ENCODE peak calls at places on chromosomes 5 and 9, in ten cellular contexts. M is lower leg skin; P is HepG2; F is CD8-positive, alpha-beta T cell; G is brain microvascular endothelial cell; S is hepatocyte; E is body of pancreas; H is neural progenitor cell; Z is fibroblast of villous mesenchyme; Y is fibroblast of pulmonary artery. A is an unnamed sample.

GRCh38 chr5:125198270-125198974 is 452.0 kb upstream of the ZNF608 start:
- DNase-seq in H (peak; percentile 34), Z (peak; percentile 86), S (peak; percentile 90), E (peak; percentile 63), M (peak; percentile 38), Y (peak; percentile 83), F (no peak), G (peak; percentile 91), P (no peak), A (peak; percentile 49)

GRCh38 chr5:38752622-38753021 is 93.2 kb upstream of the OSMR start:
- DNase-seq in Z (peak; percentile 33), M (no peak), P (no peak), F (no peak), G (no peak), H (no peak), E (no peak), S (no peak), Y (no peak), A (no peak)

GRCh38 chr5:75509956-75510355 is 1.5 kb downstream of the CERT1 start:
- DNase-seq in F (no peak), S (peak; percentile 43), P (peak; percentile 12), G (peak; percentile 47), Z (peak; percentile 79), E (no peak), H (peak; percentile 5), M (peak; percentile 64), Y (peak; percentile 78), A (no peak)

GRCh38 chr5:106759152-106759551 is 911.6 kb downstream of the EFNA5 start:
- DNase-seq in H (no peak), F (no peak), E (no peak), P (no peak), G (no peak), S (no peak), Y (no peak), Z (no peak), M (no peak), A (no peak)

GRCh38 chr5:176799488-176799887 is 10.9 kb upstream of the UNC5A start:
- DNase-seq in F (no peak), H (no peak), G (no peak), E (no peak), Z (no peak), M (no peak), P (no peak), S (no peak), Y (no peak), A (no peak)

GRCh38 chr9:89359636-89360315 is 41.5 kb downstream of the SECISBP2 start:
- DNase-seq in M (no peak), Y (no peak), S (no peak), E (peak; percentile 5), G (no peak), H (no peak), P (no peak), Z (no peak), F (no peak), A (no peak)

GRCh38 chr5:138927979-138928378 is 52.8 kb upstream of the LRRTM2 start:
- DNase-seq in E (peak; percentile 73), S (peak; percentile 58), F (no peak), G (no peak), P (peak; percentile 32), H (no peak), Z (peak; percentile 28), Y (peak; percentile 35), M (no peak), A (peak; percentile 94)

GRCh38 chr5:177111720-177112394 is 21.7 kb upstream of the NSD1 start:
- DNase-seq in P (peak; percentile 67), G (no peak), Y (peak; percentile 51), H (peak; percentile 86), Z (peak; percentile 46), E (peak; percentile 62), S (peak; percentile 69), M (no peak), F (peak; percentile 49), A (peak; percentile 66)

GRCh38 chr5:128356011-128356410 is 182.0 kb downstream of the FBN2 start:
- DNase-seq in P (no peak), Y (no peak), F (no peak), H (no peak), S (no peak), Z (no peak), G (no peak), M (no peak), E (no peak), A (no peak)

GRCh38 chr5:142845954-142846398 is 75.8 kb downstream of the ARHGAP26 start:
- DNase-seq in P (no peak), G (no peak), E (no peak), M (no peak), H (no peak), F (no peak), Y (no peak), Z (no peak), S (no peak), A (no peak)

GRCh38 chr5:138601444-138601843 is 26.2 kb upstream of the HSPA9 start:
- DNase-seq in S (peak; percentile 67), H (no peak), G (peak; percentile 65), Y (peak; percentile 88), F (no peak), Z (peak; percentile 86), P (no peak), M (no peak), E (peak; percentile 68), A (no peak)

GRCh38 chr9:33287087-33287490 is 3.2 kb upstream of the NFX1 start:
- DNase-seq in S (peak; percentile 81), P (peak; percentile 67), M (peak; percentile 34), E (peak; percentile 58), F (no peak), H (peak; percentile 65), Y (peak; percentile 82), Z (peak; percentile 75), G (peak; percentile 58), A (no peak)

GRCh38 chr9:976805-977360 is 428 bp downstream of the DMRT3 start:
- DNase-seq in P (no peak), G (no peak), E (no peak), Z (no peak), H (peak; percentile 78), M (no peak), S (no peak), F (no peak), Y (no peak), A (no peak)

GRCh38 chr9:98118640-98119601 is at the start of gene TRIM14:
- DNase-seq in Y (peak; percentile 56), F (peak; percentile 31), E (peak; percentile 35), H (peak; percentile 80), Z (peak; percentile 73), G (peak; percentile 9), S (peak; percentile 84), M (no peak), P (peak; percentile 69), A (peak; percentile 83)

GRCh38 chr5:150119421-150120061 is 33.2 kb upstream of the CSF1R start:
- DNase-seq in Z (no peak), G (no peak), P (no peak), F (no peak), H (no peak), M (no peak), E (no peak), Y (no peak), S (no peak), A (no peak)

GRCh38 chr5:36150676-36151433 is 832 bp downstream of the LMBRD2 start:
- DNase-seq in Y (peak; percentile 53), F (peak; percentile 15), E (peak; percentile 24), G (peak; percentile 45), S (peak; percentile 64), H (peak; percentile 75), M (no peak), P (peak; percentile 62), Z (peak; percentile 50), A (peak; percentile 68)
- TF ChIP-seq CTCF in Y (no peak), F (no peak), E (no peak), G (no peak), S (no peak), H (no peak), M (no peak), P (no peak), Z (no peak), A (no peak)

GRCh38 chr9:100442072-100442471 is 15.1 kb downstream of the MSANTD3 start:
- DNase-seq in E (no peak), P (no peak), Y (no peak), G (no peak), S (no peak), M (no peak), Z (no peak), F (no peak), H (no peak), A (no peak)
- TF ChIP-seq CTCF in E (no peak), P (no peak), Y (no peak), G (no peak), S (no peak), M (no peak), Z (no peak), F (no peak), H (no peak), A (no peak)

GRCh38 chr5:178859625-178860521 is at the start of gene ZNF354B:
- DNase-seq in H (peak; percentile 96), F (peak; percentile 74), G (peak; percentile 92), Y (peak; percentile 97), E (peak; percentile 89), Z (peak; percentile 96), P (peak; percentile 90), S (peak; percentile 95), M (peak; percentile 90), A (peak; percentile 94)
- TF ChIP-seq CTCF in H (peak; percentile 13), F (no peak), G (peak; percentile 28), Y (no peak), E (peak; percentile 32), Z (peak; percentile 23), P (peak; percentile 45), S (no peak), M (no peak), A (peak; percentile 10)

GRCh38 chr5:151224372-151224771 is 480 bp upstream of the CCDC69 start:
- DNase-seq in H (no peak), S (no peak), Y (no peak), E (no peak), F (no peak), Z (no peak), P (no peak), M (no peak), G (no peak), A (no peak)

GRCh38 chr5:151223447-151224264 is at the start of gene CCDC69:
- DNase-seq in E (peak; percentile 80), S (peak; percentile 86), M (peak; percentile 58), Z (peak; percentile 76), G (peak; percentile 56), Y (peak; percentile 72), P (peak; percentile 52), F (peak; percentile 38), H (peak; percentile 85), A (peak; percentile 86)

GRCh38 chr5:151222769-151223446 is 984 bp downstream of the CCDC69 start:
- DNase-seq in E (peak; percentile 28), P (no peak), H (no peak), G (no peak), Z (no peak), S (peak; percentile 27), F (peak; percentile 53), M (peak; percentile 28), Y (no peak), A (peak; percentile 67)

GRCh38 chr5:151225475-151225874 is 1.6 kb upstream of the CCDC69 start:
- DNase-seq in G (no peak), Y (no peak), P (no peak), S (no peak), E (no peak), Z (no peak), M (no peak), H (no peak), F (no peak), A (no peak)

DNA sequence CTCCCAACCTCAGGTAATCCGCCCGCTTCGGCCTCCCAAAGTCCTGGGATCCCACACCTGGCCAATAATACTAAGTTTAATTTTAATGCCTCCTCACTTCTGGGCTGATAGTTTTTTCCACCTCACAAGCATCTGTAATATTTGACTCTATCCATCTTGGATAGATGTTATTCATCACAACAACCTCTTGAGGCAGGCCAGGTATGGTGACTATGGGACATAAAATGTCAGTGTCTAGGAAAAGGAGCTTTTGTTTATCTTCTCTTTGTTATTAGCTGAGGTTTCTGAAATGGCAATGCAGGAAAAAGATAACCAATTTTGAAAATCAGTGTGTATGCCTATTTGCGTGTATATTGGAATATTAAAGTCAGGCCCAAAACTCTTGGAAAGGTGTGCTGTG is 1.2 kb upstream of the CCDC69 start:
- DNase-seq in M (no peak), H (no peak), Y (no peak), Z (no peak), F (no peak), E (no peak), G (no peak), S (no peak), P (no peak), A (no peak)
- TF ChIP-seq CTCF in M (no peak), H (no peak), Y (no peak), Z (no peak), F (peak; percentile 49), E (no peak), G (no peak), S (no peak), P (no peak), A (no peak)